ENCODE peak calls at places on chromosomes 3 and 15, in ten cellular contexts. Q, H, V, E, X, L, M, C, I and G are unnamed samples.
A peak's percentile ranks its signal among the peaks of the same experiment; 100 is the strongest.

GRCh38 chr3:175329373-175329772 is 470.2 kb downstream of the NAALADL2 start:
- DNase-seq in V (no peak), Q (no peak), I (no peak), H (no peak), C (no peak), E (no peak), M (no peak), L (no peak), X (no peak), G (no peak)

GRCh38 chr3:51930439-51930838 is 11.3 kb downstream of the RRP9 start:
- DNase-seq in V (no peak), C (no peak), M (no peak), L (no peak), H (no peak), I (no peak), E (no peak), X (no peak), Q (no peak), G (no peak)

GRCh38 chr3:11556851-11557644 is 86.7 kb downstream of the VGLL4 start:
- DNase-seq in L (no peak), H (no peak), V (peak; percentile 76), E (no peak), C (no peak), Q (no peak), I (peak; percentile 83), X (peak; percentile 76), M (peak; percentile 85), G (no peak)

GRCh38 chr3:142844339-142844977 is 44.4 kb downstream of the PCOLCE2 start:
- DNase-seq in M (no peak), I (no peak), E (no peak), X (no peak), Q (no peak), C (peak; percentile 66), L (peak; percentile 50), H (no peak), V (no peak), G (peak; percentile 35)

GRCh38 chr3:155018621-155019330 is 61.3 kb upstream of the MME start:
- DNase-seq in E (no peak), Q (no peak), M (no peak), X (no peak), L (no peak), H (no peak), I (no peak), V (no peak), C (no peak), G (no peak)

GRCh38 chr15:77001351-77001750 is 6.4 kb downstream of the PSTPIP1 start:
- DNase-seq in Q (no peak), V (no peak), E (no peak), M (no peak), L (no peak), C (no peak), I (no peak), X (no peak), H (no peak), G (no peak)

GRCh38 chr15:71746719-71747118 is 63.6 kb upstream of the NR2E3 start:
- DNase-seq in E (no peak), Q (no peak), I (no peak), X (no peak), H (no peak), L (peak; percentile 45), C (peak; percentile 96), V (no peak), M (no peak), G (no peak)

GRCh38 chr15:74977599-74977998 is 17.8 kb upstream of the SCAMP5 start:
- DNase-seq in E (no peak), H (no peak), V (no peak), Q (no peak), M (no peak), X (no peak), L (no peak), C (no peak), I (no peak), G (no peak)

GRCh38 chr15:70234256-70234965 is 136.7 kb upstream of the TLE3 start:
- DNase-seq in X (no peak), E (peak; percentile 62), Q (no peak), L (no peak), C (no peak), M (no peak), H (no peak), I (peak; percentile 44), V (no peak), G (peak; percentile 72)

GRCh38 chr3:145134738-145135137 is 1026.2 kb downstream of the PLOD2 start:
- DNase-seq in Q (no peak), L (peak; percentile 6), M (no peak), C (peak; percentile 41), I (no peak), X (no peak), V (no peak), E (no peak), H (no peak), G (no peak)

GRCh38 chr3:152346740-152347139 is 78.0 kb downstream of the MBNL1 start:
- DNase-seq in V (no peak), H (no peak), C (no peak), E (no peak), Q (no peak), I (no peak), M (no peak), L (no peak), X (no peak), G (no peak)

GRCh38 chr3:136955813-136956212 is 2.0 kb upstream of the IL20RB start:
- DNase-seq in I (no peak), H (no peak), C (peak; percentile 68), M (no peak), Q (no peak), L (peak; percentile 66), V (no peak), E (no peak), X (no peak), G (no peak)

GRCh38 chr15:67178569-67179210 is 75.8 kb downstream of the AAGAB start:
- DNase-seq in I (no peak), X (no peak), E (peak; percentile 56), L (peak; percentile 69), C (peak; percentile 79), M (no peak), V (no peak), H (no peak), Q (no peak), G (no peak)

GRCh38 chr3:129558772-129559564 is 16.0 kb downstream of the H1-8 start:
- DNase-seq in L (peak; percentile 61), M (peak; percentile 72), H (no peak), I (no peak), E (no peak), X (no peak), C (no peak), V (no peak), Q (no peak), G (no peak)

GRCh38 chr3:23888617-23889228 is 28.1 kb downstream of the NKIRAS1 start:
- DNase-seq in I (no peak), C (peak; percentile 72), X (no peak), E (no peak), V (no peak), Q (no peak), M (no peak), H (no peak), L (peak; percentile 47), G (peak; percentile 37)

GRCh38 chr3:119927190-119927589 is 145.3 kb downstream of the NR1I2 start:
- DNase-seq in V (no peak), Q (no peak), L (no peak), I (no peak), X (no peak), C (no peak), M (no peak), E (no peak), H (no peak), G (no peak)

GRCh38 chr3:167406876-167407492 is 26.9 kb upstream of the ZBBX start:
- DNase-seq in H (no peak), C (peak; percentile 75), L (peak; percentile 53), M (peak; percentile 30), I (no peak), X (no peak), V (peak; percentile 57), Q (peak; percentile 78), E (no peak), G (peak; percentile 10)

DNA sequence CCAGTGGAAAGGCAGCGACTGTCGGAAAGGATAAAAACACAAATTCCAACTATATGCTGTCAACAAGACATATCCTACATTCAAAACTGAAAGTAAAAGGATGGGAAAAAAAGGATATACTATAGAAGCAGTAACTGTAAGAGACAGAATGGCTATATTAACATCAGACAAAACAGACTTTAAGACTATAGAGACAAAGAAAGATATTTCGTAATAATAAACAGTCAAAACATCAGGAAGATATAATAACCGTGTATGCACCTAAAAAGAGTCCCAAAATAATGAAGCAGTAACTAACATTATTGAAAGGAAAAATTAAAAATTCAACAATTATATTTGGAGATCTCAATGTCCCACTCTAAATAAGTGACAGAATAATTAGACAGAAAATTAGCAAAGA is 48.2 kb downstream of the ZNF148 start:
- DNase-seq in H (no peak), C (no peak), I (no peak), Q (no peak), E (no peak), X (no peak), L (no peak), V (no peak), M (no peak), G (no peak)
- H3K4me3 ChIP-seq in H (no peak overlapping the region), C (no peak overlapping the region), I (no peak overlapping the region), Q (no peak overlapping the region), E (no peak overlapping the region), X (no peak overlapping the region), L (no peak overlapping the region), V (no peak overlapping the region), M (no peak overlapping the region), G (no peak overlapping the region)

GRCh38 chr3:114128231-114128630 is 50.6 kb downstream of the DRD3 start:
- DNase-seq in V (no peak), H (no peak), E (no peak), Q (no peak), M (no peak), L (no peak), I (no peak), C (no peak), X (no peak), G (no peak)
- H3K4me3 ChIP-seq in V (no peak overlapping the region), H (no peak overlapping the region), E (no peak overlapping the region), Q (no peak overlapping the region), M (no peak overlapping the region), L (no peak overlapping the region), I (no peak overlapping the region), C (no peak overlapping the region), X (no peak overlapping the region), G (no peak overlapping the region)

GRCh38 chr3:128488636-128488994 is 4.4 kb downstream of the GATA2 start:
- DNase-seq in X (no peak), H (no peak), V (no peak), C (peak; percentile 42), L (no peak), E (no peak), I (no peak), Q (no peak), M (no peak), G (no peak)
- H3K4me3 ChIP-seq in X (peak overlapping the region; percentile 67), H (peak overlapping the region; percentile 50), V (peak overlapping the region; percentile 38), C (peak overlapping the region; percentile 93), L (peak overlapping the region; percentile 84), E (peak overlapping the region; percentile 45), I (no peak overlapping the region), Q (peak overlapping the region; percentile 78), M (peak overlapping the region; percentile 81), G (no peak overlapping the region)

DNA sequence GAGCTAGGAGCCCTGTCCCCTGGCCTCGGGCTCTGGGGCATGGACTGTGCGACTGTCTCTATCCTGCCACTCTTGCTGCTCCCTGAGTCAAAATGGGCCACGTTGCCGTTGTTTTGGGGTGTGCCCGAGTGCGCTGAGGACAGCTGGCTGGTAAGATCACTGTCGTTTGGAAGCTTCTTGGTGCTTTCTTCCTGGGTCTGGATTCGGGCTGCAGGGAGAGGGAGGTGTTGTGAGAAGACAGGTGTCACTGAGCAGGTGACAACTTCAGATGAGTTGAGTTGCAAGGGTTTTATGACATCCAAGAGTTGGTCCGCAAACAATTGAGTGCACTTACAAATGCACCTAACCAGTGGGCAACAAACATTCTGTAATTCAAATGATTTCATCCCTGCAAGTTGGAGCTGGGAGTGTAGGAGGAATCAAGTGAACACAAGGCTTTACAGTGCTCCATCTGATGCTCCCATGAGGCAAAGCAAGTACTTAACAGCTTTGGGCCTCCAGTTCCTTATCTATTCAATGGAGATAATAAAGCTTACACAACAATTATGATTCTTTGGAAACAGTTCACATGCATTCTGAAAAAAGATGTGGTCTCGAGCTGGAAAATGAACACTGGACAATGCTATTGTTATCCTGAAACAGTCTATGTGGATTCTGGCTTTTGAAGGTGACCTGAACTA is 11.0 kb upstream of the STARD5 start:
- DNase-seq in Q (no peak), V (no peak), I (no peak), M (no peak), L (no peak), X (no peak), C (no peak), E (no peak), H (no peak), G (no peak)
- H3K4me3 ChIP-seq in Q (no peak overlapping the region), V (no peak overlapping the region), I (no peak overlapping the region), M (no peak overlapping the region), L (no peak overlapping the region), X (no peak overlapping the region), C (no peak overlapping the region), E (no peak overlapping the region), H (no peak overlapping the region), G (no peak overlapping the region)